ENCODE peak calls at places on chromosomes 11 and 22, in seven cellular contexts. R is hippocampal formation, N is A673, Q is IMR-90, X is GM12892, O is HS-27A, G is psoas muscle. H is an unnamed sample.

GRCh38 chr11:128725630-128726461 is 32.0 kb downstream of the FLI1 start:
- DNase-seq in R (no peak), G (no peak), O (no peak), Q (peak; percentile 59), N (no peak), X (no peak), H (peak; percentile 22)

GRCh38 chr11:112694813-112695212 is 266.4 kb upstream of the NCAM1 start:
- DNase-seq in N (peak; percentile 33), O (no peak), G (no peak), Q (no peak), X (no peak), R (no peak), H (no peak)

GRCh38 chr11:27097538-27097937 is 56.9 kb downstream of the BBOX1 start:
- DNase-seq in N (no peak), X (no peak), Q (no peak), R (no peak), G (no peak), O (no peak), H (no peak)

GRCh38 chr11:26276798-26277424 is 55.0 kb upstream of the ANO3 start:
- DNase-seq in Q (peak; percentile 71), X (no peak), O (no peak), R (peak; percentile 16), N (peak; percentile 60), G (peak; percentile 14), H (peak; percentile 4)

GRCh38 chr22:48045369-48045768 is 1282.9 kb downstream of the TBC1D22A start:
- DNase-seq in O (no peak), N (no peak), G (no peak), R (no peak), X (peak; percentile 53), Q (no peak), H (no peak)

GRCh38 chr11:124072147-124072546 is 31.0 kb upstream of the OR10G7 start:
- DNase-seq in R (no peak), G (no peak), O (no peak), N (no peak), X (no peak), Q (no peak), H (no peak)

GRCh38 chr22:46575915-46576555 is 38.6 kb upstream of the CELSR1 start:
- DNase-seq in N (no peak), R (no peak), X (no peak), G (no peak), O (no peak), Q (no peak), H (no peak)

GRCh38 chr11:10298342-10298741 is 4.3 kb upstream of the SBF2 start:
- DNase-seq in R (no peak), N (no peak), G (no peak), Q (peak; percentile 98), X (peak; percentile 57), O (peak; percentile 54), H (peak; percentile 74)

GRCh38 chr11:126311464-126312291 is 7.8 kb downstream of the DCPS start:
- DNase-seq in O (no peak), R (no peak), G (no peak), X (no peak), N (no peak), Q (no peak), H (no peak)

GRCh38 chr22:38271927-38272372 is 860 bp downstream of the TMEM184B start:
- DNase-seq in N (no peak), Q (no peak), O (no peak), X (no peak), G (no peak), R (no peak), H (no peak)

GRCh38 chr11:126519653-126520573 is 164.4 kb downstream of the ST3GAL4 start:
- DNase-seq in Q (no peak), G (no peak), R (no peak), X (no peak), N (no peak), O (no peak), H (no peak)

GRCh38 chr11:61378713-61379313 is 13.6 kb upstream of the TMEM216 start:
- DNase-seq in O (peak; percentile 42), R (no peak), X (no peak), N (peak; percentile 92), G (no peak), Q (peak; percentile 97), H (peak; percentile 84)

GRCh38 chr11:113850188-113850587 is 25.2 kb downstream of the USP28 start:
- DNase-seq in N (no peak), Q (no peak), R (no peak), X (no peak), G (no peak), O (no peak), H (no peak)

GRCh38 chr22:39592104-39593060 is 21.8 kb downstream of the CACNA1I start:
- DNase-seq in N (no peak), G (peak; percentile 44), Q (peak; percentile 80), O (peak; percentile 59), X (no peak), R (no peak), H (peak; percentile 74)

GRCh38 chr11:20310137-20310536 is 53.4 kb upstream of the HTATIP2 start:
- DNase-seq in N (no peak), Q (no peak), O (no peak), R (peak; percentile 72), G (no peak), X (no peak), H (no peak)

GRCh38 chr22:47692811-47693210 is 930.4 kb downstream of the TBC1D22A start:
- DNase-seq in R (no peak), G (no peak), O (no peak), X (no peak), Q (no peak), N (no peak), H (no peak)

GRCh38 chr11:3905080-3905953 is 49.9 kb downstream of the STIM1 start:
- DNase-seq in O (peak; percentile 58), X (peak; percentile 37), G (no peak), R (no peak), N (no peak), Q (peak; percentile 76), H (peak; percentile 88)

GRCh38 chr22:44147036-44147645 is 33.6 kb upstream of the PARVG start:
- DNase-seq in Q (no peak), R (no peak), N (no peak), O (no peak), X (no peak), G (no peak), H (no peak)

GRCh38 chr22:36136988-36137387 is 23.6 kb downstream of the APOL3 start:
- DNase-seq in Q (peak; percentile 68), G (no peak), N (no peak), O (no peak), R (no peak), X (no peak), H (no peak)

GRCh38 chr11:28763876-28764275 is 655.7 kb downstream of the METTL15 start:
- DNase-seq in O (no peak), X (no peak), R (no peak), Q (peak; percentile 25), G (no peak), N (no peak), H (no peak)

GRCh38 chr11:61342207-61342803 is 9.3 kb downstream of the TKFC start:
- DNase-seq in X (no peak), N (no peak), O (no peak), R (no peak), Q (no peak), G (no peak), H (no peak)